ENCODE peak calls at places on chromosomes 7 and 10, in five cellular contexts. B, Q, V, S and M are unnamed samples.

GRCh38 chr10:110006358-110007170 is 1.2 kb upstream of the ADD3 start:
- DNase-seq in B (no peak), Q (peak), V (peak), S (no peak), M (no peak)

GRCh38 chr7:22123139-22123538 is 177.4 kb upstream of the CDCA7L start:
- DNase-seq in B (no peak), Q (no peak), V (no peak), S (no peak), M (no peak)

GRCh38 chr7:2041496-2042367 is 191.0 kb downstream of the MAD1L1 start:
- DNase-seq in B (peak), Q (no peak), V (peak), S (no peak), M (no peak)

GRCh38 chr7:106597751-106598619 is 63.0 kb downstream of the CCDC71L start:
- DNase-seq in B (no peak), Q (no peak), V (no peak), S (no peak), M (no peak)

GRCh38 chr7:9204571-9204970 is 771.2 kb downstream of the NXPH1 start:
- DNase-seq in B (no peak), Q (no peak), V (no peak), S (no peak), M (no peak)

GRCh38 chr7:130943981-130944380 is 210.0 kb upstream of the KLF14 start:
- DNase-seq in B (no peak), Q (no peak), V (no peak), S (no peak), M (no peak)

GRCh38 chr10:42929993-42930392 is 146.9 kb upstream of the RET start:
- DNase-seq in B (no peak), Q (no peak), V (no peak), S (no peak), M (no peak)

GRCh38 chr7:119959811-119960210 is 313.2 kb upstream of the KCND2 start:
- DNase-seq in B (no peak), Q (no peak), V (no peak), S (no peak), M (no peak)

GRCh38 chr7:128242661-128243060 is 1.6 kb downstream of the LEP start:
- DNase-seq in B (no peak), Q (no peak), V (no peak), S (no peak), M (no peak)

GRCh38 chr10:28719789-28720436 is 42.6 kb downstream of the BAMBI start:
- DNase-seq in B (no peak), Q (no peak), V (no peak), S (no peak), M (no peak)

GRCh38 chr7:103988468-103989199 is 824 bp downstream of the RELN start:
- DNase-seq in B (no peak), Q (no peak), V (no peak), S (no peak), M (no peak)

GRCh38 chr7:23333671-23334246 is 34.6 kb downstream of the MALSU1 start:
- DNase-seq in B (no peak), Q (no peak), V (no peak), S (no peak), M (no peak)

GRCh38 chr10:94546616-94547175 is 1.1 kb downstream of the HELLS start:
- DNase-seq in B (no peak), Q (no peak), V (no peak), S (no peak), M (no peak)

GRCh38 chr7:73359306-73359705 is 31.3 kb downstream of the FKBP6 start:
- DNase-seq in B (no peak), Q (no peak), V (no peak), S (no peak), M (no peak)

GRCh38 chr10:4981722-4982471 is 18.7 kb downstream of the AKR1C1 start:
- DNase-seq in B (no peak), Q (no peak), V (no peak), S (peak), M (no peak)

GRCh38 chr7:81484266-81484665 is 285.6 kb downstream of the HGF start:
- DNase-seq in B (no peak), Q (no peak), V (no peak), S (peak), M (no peak)